ENCODE peak calls at places on chromosomes 3 and 15, in five cellular contexts. One of them, this sample, is unnamed.

GRCh38 chr3:43330981-43331380 is 44.6 kb downstream of the SNRK start:
- DNase-seq in fibroblast of lung: peak; percentile 51
- DNase-seq in K562: no peak
- DNase-seq in PC-9: no peak
- DNase-seq in GM23338: no peak
- DNase-seq in this sample: no peak

GRCh38 chr15:93152264-93152884 is 63.4 kb upstream of the RGMA start:
- DNase-seq in fibroblast of lung: no peak
- DNase-seq in K562: no peak
- DNase-seq in PC-9: no peak
- DNase-seq in GM23338: no peak
- DNase-seq in this sample: no peak

GRCh38 chr15:77985931-77986480 is 91.5 kb downstream of the TBC1D2B start:
- DNase-seq in fibroblast of lung: no peak
- DNase-seq in K562: no peak
- DNase-seq in PC-9: no peak
- DNase-seq in GM23338: no peak
- DNase-seq in this sample: no peak

GRCh38 chr3:76245073-76245472 is 459.7 kb upstream of the ZNF717 start:
- DNase-seq in fibroblast of lung: peak; percentile 7
- DNase-seq in K562: no peak
- DNase-seq in PC-9: no peak
- DNase-seq in GM23338: no peak
- DNase-seq in this sample: no peak

GRCh38 chr15:62059818-62060115 is 480 bp downstream of the VPS13C start:
- DNase-seq in fibroblast of lung: peak; percentile 45
- DNase-seq in K562: no peak
- DNase-seq in PC-9: peak; percentile 38
- DNase-seq in GM23338: no peak
- DNase-seq in this sample: peak; percentile 64

GRCh38 chr3:11735638-11736037 is 91.9 kb upstream of the VGLL4 start:
- DNase-seq in fibroblast of lung: no peak
- DNase-seq in K562: no peak
- DNase-seq in PC-9: no peak
- DNase-seq in GM23338: no peak
- DNase-seq in this sample: no peak

GRCh38 chr3:48877671-48878070 is 21.0 kb downstream of the SLC25A20 start:
- DNase-seq in fibroblast of lung: peak; percentile 58
- DNase-seq in K562: no peak
- DNase-seq in PC-9: no peak
- DNase-seq in GM23338: no peak
- DNase-seq in this sample: no peak

GRCh38 chr3:143302638-143303171 is 183.1 kb downstream of the CHST2 start:
- DNase-seq in fibroblast of lung: peak; percentile 79
- DNase-seq in K562: no peak
- DNase-seq in PC-9: no peak
- DNase-seq in GM23338: peak; percentile 7
- DNase-seq in this sample: peak; percentile 80

GRCh38 chr3:129936757-129937156 is 37.8 kb upstream of the TRH start:
- DNase-seq in fibroblast of lung: peak; percentile 92
- DNase-seq in K562: no peak
- DNase-seq in PC-9: no peak
- DNase-seq in GM23338: peak; percentile 28
- DNase-seq in this sample: peak; percentile 72

GRCh38 chr15:100263721-100264455 is 77.9 kb downstream of the ADAMTS17 start:
- DNase-seq in fibroblast of lung: no peak
- DNase-seq in K562: no peak
- DNase-seq in PC-9: no peak
- DNase-seq in GM23338: no peak
- DNase-seq in this sample: no peak

GRCh38 chr3:59540241-59540640 is 490.4 kb upstream of the CFAP20DC start:
- DNase-seq in fibroblast of lung: peak; percentile 78
- DNase-seq in K562: no peak
- DNase-seq in PC-9: no peak
- DNase-seq in GM23338: no peak
- DNase-seq in this sample: no peak

GRCh38 chr3:195558602-195559001 is 15.5 kb upstream of the PPP1R2 start:
- DNase-seq in fibroblast of lung: no peak
- DNase-seq in K562: peak; percentile 49
- DNase-seq in PC-9: peak; percentile 80
- DNase-seq in GM23338: peak; percentile 72
- DNase-seq in this sample: peak; percentile 38

GRCh38 chr3:143064777-143065176 is 54.8 kb upstream of the CHST2 start:
- DNase-seq in fibroblast of lung: no peak
- DNase-seq in K562: no peak
- DNase-seq in PC-9: no peak
- DNase-seq in GM23338: no peak
- DNase-seq in this sample: no peak

GRCh38 chr3:98778383-98778782 is 15.2 kb downstream of the ST3GAL6 start:
- DNase-seq in fibroblast of lung: peak; percentile 80
- DNase-seq in K562: no peak
- DNase-seq in PC-9: no peak
- DNase-seq in GM23338: no peak
- DNase-seq in this sample: peak; percentile 71

GRCh38 chr3:15794842-15795562 is 2.8 kb downstream of the ANKRD28 start:
- DNase-seq in fibroblast of lung: no peak
- DNase-seq in K562: no peak
- DNase-seq in PC-9: no peak
- DNase-seq in GM23338: no peak
- DNase-seq in this sample: no peak

GRCh38 chr3:2968475-2968874 is 141.7 kb downstream of the IL5RA start:
- DNase-seq in fibroblast of lung: no peak
- DNase-seq in K562: no peak
- DNase-seq in PC-9: no peak
- DNase-seq in GM23338: no peak
- DNase-seq in this sample: no peak

DNA sequence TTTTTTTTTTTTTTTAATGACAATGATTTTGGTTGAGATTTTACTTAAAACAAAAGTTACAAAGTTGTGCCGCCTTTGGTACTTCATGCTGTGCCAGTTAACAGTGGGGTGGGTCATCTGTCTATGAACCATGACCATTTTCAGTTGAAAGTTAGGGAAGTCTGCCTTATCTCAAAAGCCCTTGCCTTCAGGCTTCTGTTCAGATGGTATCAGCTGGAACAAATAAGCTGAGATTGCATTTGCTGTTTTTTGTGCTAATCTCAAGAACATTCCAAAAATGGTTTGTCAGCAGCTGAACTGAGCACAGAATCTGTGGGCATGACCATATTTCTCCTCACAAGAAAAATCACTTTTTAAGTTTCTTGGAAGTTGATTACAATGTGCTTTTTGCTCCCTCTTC is 142.3 kb downstream of the IL5RA start:
- DNase-seq in fibroblast of lung: no peak
- DNase-seq in K562: no peak
- DNase-seq in PC-9: no peak
- DNase-seq in GM23338: no peak
- DNase-seq in this sample: no peak
- H3K27ac ChIP-seq in fibroblast of lung: no peak overlapping the region
- H3K27ac ChIP-seq in K562: no peak overlapping the region
- H3K27ac ChIP-seq in PC-9: no peak overlapping the region
- H3K27ac ChIP-seq in GM23338: no peak overlapping the region
- H3K27ac ChIP-seq in this sample: no peak overlapping the region

GRCh38 chr3:100605358-100605757 is 4.0 kb upstream of the ADGRG7 start:
- DNase-seq in fibroblast of lung: no peak
- DNase-seq in K562: no peak
- DNase-seq in PC-9: no peak
- DNase-seq in GM23338: no peak
- DNase-seq in this sample: no peak
- TF ChIP-seq EZH2 in fibroblast of lung: no peak
- TF ChIP-seq EZH2 in K562: no peak
- TF ChIP-seq EZH2 in PC-9: no peak
- TF ChIP-seq EZH2 in GM23338: no peak
- TF ChIP-seq EZH2 in this sample: no peak

DNA sequence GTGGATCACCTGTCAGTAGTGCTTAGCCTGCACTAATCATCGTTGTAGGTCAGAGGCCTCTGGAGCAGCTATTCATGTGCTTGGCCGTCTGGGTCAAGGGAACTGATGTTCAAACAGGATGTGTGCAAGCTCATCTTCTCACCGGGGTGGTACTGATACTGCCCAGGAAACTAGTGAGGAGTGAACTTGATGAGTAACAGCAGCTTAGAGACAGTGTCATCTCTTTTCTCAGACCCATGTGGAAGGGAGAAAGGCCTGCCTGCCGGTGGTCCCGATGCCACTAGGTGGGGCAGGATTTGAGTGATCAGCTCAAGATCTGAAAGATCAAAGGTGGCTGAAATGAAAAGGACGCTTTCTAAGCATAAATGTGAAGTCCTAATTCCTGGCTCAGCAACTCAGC is 67.2 kb downstream of the CEMIP start:
- DNase-seq in fibroblast of lung: no peak
- DNase-seq in K562: no peak
- DNase-seq in PC-9: no peak
- DNase-seq in GM23338: peak; percentile 16
- DNase-seq in this sample: no peak
- H3K27ac ChIP-seq in fibroblast of lung: no peak overlapping the region
- H3K27ac ChIP-seq in K562: no peak overlapping the region
- H3K27ac ChIP-seq in PC-9: no peak overlapping the region
- H3K27ac ChIP-seq in GM23338: no peak overlapping the region
- H3K27ac ChIP-seq in this sample: no peak overlapping the region

GRCh38 chr3:50674349-50675178 is at the start of gene DOCK3:
- DNase-seq in fibroblast of lung: peak; percentile 48
- DNase-seq in K562: peak; percentile 67
- DNase-seq in PC-9: no peak
- DNase-seq in GM23338: peak; percentile 83
- DNase-seq in this sample: peak; percentile 19
- TF ChIP-seq EZH2 in fibroblast of lung: no peak
- TF ChIP-seq EZH2 in K562: no peak
- TF ChIP-seq EZH2 in PC-9: no peak
- TF ChIP-seq EZH2 in GM23338: no peak
- TF ChIP-seq EZH2 in this sample: peak; percentile 40

GRCh38 chr3:69328103-69328755 is 57.7 kb downstream of the FRMD4B start:
- DNase-seq in fibroblast of lung: no peak
- DNase-seq in K562: no peak
- DNase-seq in PC-9: no peak
- DNase-seq in GM23338: no peak
- DNase-seq in this sample: no peak
- H3K27ac ChIP-seq in fibroblast of lung: no peak overlapping the region
- H3K27ac ChIP-seq in K562: no peak overlapping the region
- H3K27ac ChIP-seq in PC-9: no peak overlapping the region
- H3K27ac ChIP-seq in GM23338: no peak overlapping the region
- H3K27ac ChIP-seq in this sample: no peak overlapping the region

DNA sequence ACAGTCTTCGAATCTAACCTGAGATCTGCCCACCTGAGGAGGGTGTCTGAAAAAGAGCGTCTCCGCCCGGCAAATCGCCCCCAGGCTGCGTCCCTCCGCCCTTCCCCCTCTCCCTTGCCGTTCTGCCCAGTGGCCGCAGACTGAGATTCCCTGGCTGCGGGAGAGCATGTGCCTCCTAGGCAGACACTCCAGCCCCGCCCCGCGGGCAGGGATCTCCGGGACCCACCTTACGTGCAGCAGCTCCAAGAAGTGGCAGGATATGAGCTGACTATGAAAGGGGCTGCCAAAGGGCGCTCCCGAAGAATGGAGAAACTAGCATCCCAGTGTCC is 2.7 kb upstream of the WNT5A start:
- DNase-seq in fibroblast of lung: peak; percentile 49
- DNase-seq in K562: no peak
- DNase-seq in PC-9: no peak
- DNase-seq in GM23338: peak; percentile 76
- DNase-seq in this sample: no peak
- TF ChIP-seq EZH2 in fibroblast of lung: no peak
- TF ChIP-seq EZH2 in K562: no peak
- TF ChIP-seq EZH2 in PC-9: no peak
- TF ChIP-seq EZH2 in GM23338: peak; percentile 74
- TF ChIP-seq EZH2 in this sample: no peak

DNA sequence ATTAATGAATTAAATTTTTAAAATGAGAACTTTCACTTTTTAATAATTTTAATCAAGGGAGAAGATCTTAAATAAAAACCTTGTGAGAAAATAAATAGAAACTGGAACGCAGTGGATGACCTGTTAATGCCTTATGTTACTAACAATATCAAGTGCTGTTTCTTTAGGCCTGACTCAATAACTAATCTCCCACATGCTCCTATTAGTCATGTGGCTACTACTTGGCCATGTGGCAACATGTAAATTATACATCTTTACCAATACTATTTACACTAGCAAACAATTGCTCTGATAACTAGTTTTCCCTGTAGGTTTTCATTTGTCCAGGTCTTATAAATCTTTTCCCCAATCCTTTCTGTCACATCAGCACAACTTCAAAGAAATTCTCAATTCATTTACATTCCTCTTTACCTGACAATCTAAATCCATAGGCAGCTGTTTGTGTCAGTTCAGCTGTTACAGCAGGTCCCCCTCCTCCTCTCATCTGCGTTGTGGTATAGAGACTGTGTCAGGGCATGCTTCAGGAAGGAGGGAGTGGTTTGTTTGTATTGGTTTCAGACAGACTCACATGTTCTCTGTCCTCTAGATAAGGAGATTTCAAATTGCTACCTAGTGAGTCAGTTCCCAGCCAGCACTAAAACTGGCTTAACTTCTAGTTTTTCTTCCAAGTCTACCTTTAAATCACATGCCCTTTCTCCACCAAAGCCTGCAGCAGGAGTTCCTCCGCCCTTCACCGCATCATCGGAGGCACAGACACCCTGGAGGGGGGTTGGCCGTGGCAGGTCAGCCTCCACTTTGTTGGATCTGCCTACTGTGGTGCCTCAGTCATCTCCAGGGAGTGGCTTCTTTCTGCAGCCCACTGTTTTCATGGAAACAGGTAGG is 11.3 kb upstream of the C3orf52 start:
- DNase-seq in fibroblast of lung: peak; percentile 98
- DNase-seq in K562: no peak
- DNase-seq in PC-9: peak; percentile 100
- DNase-seq in GM23338: no peak
- DNase-seq in this sample: peak; percentile 100
- H3K27ac ChIP-seq in fibroblast of lung: peak overlapping the region; percentile 13
- H3K27ac ChIP-seq in K562: no peak overlapping the region
- H3K27ac ChIP-seq in PC-9: peak overlapping the region; percentile 78
- H3K27ac ChIP-seq in GM23338: no peak overlapping the region
- H3K27ac ChIP-seq in this sample: peak overlapping the region; percentile 100

GRCh38 chr15:52787549-52788098 is 2.5 kb downstream of the ONECUT1 start:
- DNase-seq in fibroblast of lung: no peak
- DNase-seq in K562: no peak
- DNase-seq in PC-9: no peak
- DNase-seq in GM23338: peak; percentile 57
- DNase-seq in this sample: no peak
- TF ChIP-seq EZH2 in fibroblast of lung: no peak
- TF ChIP-seq EZH2 in K562: no peak
- TF ChIP-seq EZH2 in PC-9: no peak
- TF ChIP-seq EZH2 in GM23338: peak; percentile 98
- TF ChIP-seq EZH2 in this sample: no peak

DNA sequence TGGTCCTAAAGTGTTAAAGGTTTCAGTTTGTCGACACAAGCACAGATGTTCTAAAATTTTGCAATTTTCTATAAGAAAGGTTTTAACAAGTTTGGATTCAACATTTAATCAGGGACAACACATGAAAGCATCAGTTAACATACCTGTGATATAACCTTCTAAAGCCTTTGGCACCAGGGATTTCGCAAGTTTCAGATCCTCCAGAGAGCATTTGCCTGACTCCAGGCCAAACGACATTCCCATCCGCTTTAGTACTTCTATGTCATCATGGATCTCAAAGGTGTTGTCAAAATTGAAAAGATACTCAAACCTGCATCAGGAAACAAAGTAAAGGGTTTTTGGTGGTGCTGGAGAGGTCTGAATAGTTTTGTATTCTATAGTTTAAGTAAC is 83.1 kb downstream of the ATP1B3 start:
- DNase-seq in fibroblast of lung: no peak
- DNase-seq in K562: no peak
- DNase-seq in PC-9: peak; percentile 78
- DNase-seq in GM23338: no peak
- DNase-seq in this sample: peak; percentile 57
- H3K27ac ChIP-seq in fibroblast of lung: no peak overlapping the region
- H3K27ac ChIP-seq in K562: no peak overlapping the region
- H3K27ac ChIP-seq in PC-9: peak overlapping the region; percentile 78
- H3K27ac ChIP-seq in GM23338: no peak overlapping the region
- H3K27ac ChIP-seq in this sample: peak overlapping the region; percentile 57

This sample was measured in mammary epithelial cell.